ENCODE peak calls at places on chromosomes 4 and X, in six cellular contexts. W is neuronal stem cell, C is breast epithelium, S is ascending aorta, B is left lung, R is endodermal cell. P is an unnamed sample.

GRCh38 chr4:51923343-51923742 is 80.4 kb downstream of the DCUN1D4 start:
- DNase-seq in W (no peak), S (no peak), R (no peak), C (no peak), B (no peak), P (no peak)

GRCh38 chrX:72201836-72202536 is 20.4 kb downstream of the PIN4 start:
- DNase-seq in C (no peak), R (no peak), W (no peak), S (no peak), B (no peak), P (no peak)

GRCh38 chr4:98363431-98363830 is 102.2 kb downstream of the RAP1GDS1 start:
- DNase-seq in C (no peak), S (no peak), R (no peak), W (no peak), B (no peak), P (no peak)

GRCh38 chrX:24391843-24392242 is 31.4 kb downstream of the SUPT20HL1 start:
- DNase-seq in S (no peak), W (no peak), C (no peak), B (no peak), R (no peak), P (no peak)

GRCh38 chr4:21856301-21856700 is 92.3 kb downstream of the KCNIP4 start:
- DNase-seq in S (no peak), W (no peak), B (no peak), C (no peak), R (no peak), P (no peak)

GRCh38 chrX:55135171-55135570 is 46.4 kb downstream of the PAGE2 start:
- DNase-seq in C (no peak), R (peak; percentile 54), W (peak; percentile 1), B (no peak), S (no peak), P (peak; percentile 39)

GRCh38 chr4:184937030-184937710 is 81.1 kb upstream of the HELT start:
- DNase-seq in W (no peak), S (no peak), R (no peak), C (no peak), B (no peak), P (no peak)

GRCh38 chr4:985123-985830 is 1.6 kb upstream of the IDUA start:
- DNase-seq in S (no peak), W (no peak), C (peak; percentile 80), B (peak; percentile 84), R (peak; percentile 92), P (peak; percentile 70)

GRCh38 chr4:141142423-141142822 is 9.2 kb upstream of the RNF150 start:
- DNase-seq in S (no peak), W (no peak), R (no peak), B (no peak), C (no peak), P (no peak)
- H3K27me3 ChIP-seq in S (no peaks in the 10 kb centered on the region), W (no peaks in the 10 kb centered on the region), R (peaks cover 4% of the 10 kb centered on the region), B (no peaks in the 10 kb centered on the region), C (no peaks in the 10 kb centered on the region), P (no peaks in the 10 kb centered on the region)

GRCh38 chrX:13473666-13474516 is 95.5 kb upstream of the EGFL6 start:
- DNase-seq in C (no peak), S (no peak), W (no peak), B (no peak), R (no peak), P (no peak)
- H3K4me3 ChIP-seq in C (no peak overlapping the region), S (no peak overlapping the region), W (no peak overlapping the region), B (no peak overlapping the region), R (no peak overlapping the region), P (no peak overlapping the region)

GRCh38 chrX:123215397-123216089 is 31.5 kb downstream of the GRIA3 start:
- DNase-seq in B (no peak), W (no peak), C (no peak), R (no peak), S (no peak), P (peak; percentile 43)
- H3K27ac ChIP-seq in B (no peak overlapping the region), W (no peak overlapping the region), C (no peak overlapping the region), R (no peak overlapping the region), S (no peak overlapping the region), P (no peak overlapping the region)

GRCh38 chr4:5899396-5899795 is 6.5 kb upstream of the CRMP1 start:
- DNase-seq in C (no peak), R (no peak), W (no peak), S (no peak), B (no peak), P (no peak)
- H3K27me3 ChIP-seq in C (peaks cover 77% of the 10 kb centered on the region), R (peaks cover 43% of the 10 kb centered on the region), W (peaks cover 11% of the 10 kb centered on the region), S (no peaks in the 10 kb centered on the region), B (no peaks in the 10 kb centered on the region), P (no peaks in the 10 kb centered on the region)

GRCh38 chr4:6307891-6308290 is 38.2 kb downstream of the WFS1 start:
- DNase-seq in R (no peak), W (no peak), S (no peak), B (no peak), C (no peak), P (peak; percentile 59)
- H3K4me3 ChIP-seq in R (no peak overlapping the region), W (no peak overlapping the region), S (no peak overlapping the region), B (no peak overlapping the region), C (no peak overlapping the region), P (no peak overlapping the region)

DNA sequence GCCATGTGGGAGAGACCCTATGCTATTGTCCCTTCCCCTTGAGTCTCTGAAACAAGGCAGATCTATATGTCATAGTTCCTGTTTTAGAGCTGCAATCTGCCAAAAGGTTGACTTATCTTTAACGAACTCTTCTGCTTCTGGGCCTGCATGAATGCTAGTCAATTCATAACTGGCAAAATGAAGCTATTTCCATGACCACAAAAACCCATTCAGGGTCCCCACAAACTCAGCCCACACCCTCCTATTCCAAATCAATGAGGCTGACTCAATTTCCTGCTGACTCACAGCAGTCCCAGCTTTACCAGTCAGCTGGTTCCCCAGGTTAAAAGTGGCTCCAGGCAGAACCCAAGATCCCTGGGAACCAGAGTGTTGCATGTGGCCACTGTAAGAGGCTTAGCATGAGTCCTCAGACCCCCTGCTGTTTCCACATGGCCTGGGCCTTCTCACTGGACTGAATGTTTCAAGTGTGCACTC is 25.2 kb upstream of the SOD3 start:
- DNase-seq in R (peak; percentile 55), C (no peak), W (no peak), B (no peak), S (no peak), P (no peak)
- H3K27ac ChIP-seq in R (no peak overlapping the region), C (peak overlapping the region; percentile 19), W (no peak overlapping the region), B (no peak overlapping the region), S (no peak overlapping the region), P (no peak overlapping the region)

DNA sequence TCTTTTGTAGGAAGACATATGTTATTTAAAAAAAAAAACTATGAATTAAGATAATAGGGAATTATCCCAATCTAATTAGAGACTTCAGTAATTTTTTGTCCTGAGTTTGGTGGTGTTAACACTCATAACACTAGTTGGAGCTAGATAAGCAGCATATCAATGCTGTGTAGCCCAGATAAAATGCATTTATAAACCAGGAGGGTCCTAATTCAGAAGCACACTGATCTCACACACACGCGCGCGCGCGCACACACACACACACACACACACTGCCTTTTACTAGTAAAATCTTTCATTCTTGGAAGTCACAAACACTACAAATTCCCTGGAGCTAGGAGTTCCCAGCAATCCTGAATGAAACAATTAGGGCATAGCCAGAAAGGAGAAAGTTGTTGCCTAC is 3.2 kb downstream of the UNC5C start:
- DNase-seq in R (no peak), C (no peak), B (no peak), W (no peak), S (no peak), P (no peak)
- H3K27me3 ChIP-seq in R (peaks cover 48% of the 10 kb centered on the region), C (peaks cover 20% of the 10 kb centered on the region), B (peaks cover 10% of the 10 kb centered on the region), W (peaks cover 16% of the 10 kb centered on the region), S (no peaks in the 10 kb centered on the region), P (no peaks in the 10 kb centered on the region)

DNA sequence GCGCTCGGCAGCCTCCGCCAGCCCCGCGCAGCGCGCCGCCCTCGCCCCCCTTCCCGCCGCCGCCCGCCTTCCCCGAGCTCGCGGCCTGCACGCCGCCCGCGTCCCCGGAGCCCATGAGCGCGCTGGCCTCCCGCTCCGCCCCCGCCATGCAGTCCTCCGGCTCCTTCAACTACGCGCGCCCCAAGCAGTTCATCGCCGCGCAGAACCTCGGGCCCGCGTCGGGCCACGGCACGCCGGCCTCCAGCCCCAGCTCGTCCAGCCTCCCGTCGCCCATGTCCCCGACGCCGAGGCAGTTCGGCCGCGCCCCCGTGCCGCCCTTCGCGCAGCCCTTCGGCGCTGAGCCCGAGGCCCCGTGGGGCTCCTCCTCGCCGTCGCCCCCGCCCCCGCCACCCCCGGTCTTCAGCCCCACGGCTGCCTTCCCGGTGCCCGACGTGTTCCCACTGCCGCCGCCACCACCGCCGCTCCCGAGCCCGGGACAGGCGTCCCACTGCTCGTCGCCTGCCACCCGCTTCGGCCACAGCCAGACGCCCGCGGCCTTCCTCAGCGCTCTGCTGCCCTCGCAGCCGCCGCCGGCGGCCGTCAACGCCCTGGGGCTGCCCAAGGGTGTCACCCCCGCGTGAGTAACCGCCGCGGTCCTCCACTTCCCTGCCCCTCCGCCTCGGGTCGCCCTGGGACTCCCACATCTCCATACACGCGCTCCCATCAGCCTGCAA is 132.1 kb downstream of the CBR4 start:
- DNase-seq in S (no peak), C (no peak), B (peak; percentile 65), W (peak; percentile 29), R (peak; percentile 84), P (no peak)
- H3K4me3 ChIP-seq in S (peak overlapping the region; percentile 58), C (peak overlapping the region; percentile 50), B (peak overlapping the region; percentile 23), W (no peak overlapping the region), R (no peak overlapping the region), P (peak overlapping the region; percentile 31)

DNA sequence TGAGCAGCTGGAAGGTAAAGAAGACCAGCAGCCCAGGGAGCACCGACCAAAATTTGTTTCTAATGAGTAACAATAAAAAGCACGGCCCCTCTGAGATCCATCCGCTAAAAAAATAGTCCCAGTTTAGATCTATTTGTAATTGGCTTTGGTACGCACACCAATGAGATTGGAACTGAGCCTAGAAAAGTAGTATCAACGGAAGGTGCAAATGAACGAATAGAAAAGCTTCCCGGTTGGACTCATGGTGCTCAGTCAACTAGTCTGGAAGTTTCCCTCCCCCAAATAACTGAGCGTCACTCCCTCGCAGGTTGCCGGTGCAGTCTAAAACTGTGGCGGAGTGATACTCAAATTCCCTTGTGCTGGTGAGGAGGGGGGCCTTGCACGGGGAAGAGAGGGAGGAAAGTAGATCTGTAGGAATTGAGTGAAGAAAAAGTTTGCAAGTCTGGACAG is at the start of gene COL4A5:
- DNase-seq in W (peak; percentile 72), B (peak; percentile 39), R (peak; percentile 85), S (peak; percentile 63), C (peak; percentile 50), P (no peak)
- H3K27ac ChIP-seq in W (peak within 1 kb of the TSS; percentile 82), B (no peak within 1 kb of the TSS), R (peak within 1 kb of the TSS; percentile 61), S (peak within 1 kb of the TSS; percentile 17), C (peak within 1 kb of the TSS; percentile 26), P (no peak within 1 kb of the TSS)